ENCODE peak calls at places on chromosomes 7 and 10, in four cellular contexts. S, N, V and Q are unnamed samples. For H3K27me3, the result is how much of the 10 kb centered on the place peaks cover.

GRCh38 chr10:31615129-31615528 is 296.1 kb downstream of the ZEB1 start:
- DNase-seq in S (no peak), N (no peak), V (no peak), Q (no peak)

GRCh38 chr10:52729259-52730104 is 43.1 kb downstream of the MBL2 start:
- DNase-seq in S (no peak), N (peak), V (no peak), Q (no peak)

GRCh38 chr7:3152714-3153113 is 109.0 kb upstream of the CARD11 start:
- DNase-seq in S (no peak), N (no peak), V (no peak), Q (no peak)

GRCh38 chr10:48574322-48574796 is 30.5 kb downstream of the ARHGAP22 start:
- DNase-seq in S (no peak), N (no peak), V (no peak), Q (no peak)

GRCh38 chr7:1675673-1676549 is 5.8 kb downstream of the ELFN1 start:
- DNase-seq in S (no peak), N (no peak), V (no peak), Q (no peak)

GRCh38 chr10:31780717-31781116 is 147.9 kb downstream of the ARHGAP12 start:
- DNase-seq in S (no peak), N (no peak), V (no peak), Q (no peak)

GRCh38 chr10:123972481-123973401 is 81.1 kb upstream of the CPXM2 start:
- DNase-seq in S (no peak), N (peak), V (no peak), Q (no peak)

GRCh38 chr7:22445140-22445722 is 54.8 kb downstream of the STEAP1B start:
- DNase-seq in S (peak), N (peak), V (no peak), Q (no peak)

GRCh38 chr7:111840528-111840927 is 278.2 kb upstream of the IMMP2L start:
- DNase-seq in S (no peak), N (no peak), V (no peak), Q (no peak)

DNA sequence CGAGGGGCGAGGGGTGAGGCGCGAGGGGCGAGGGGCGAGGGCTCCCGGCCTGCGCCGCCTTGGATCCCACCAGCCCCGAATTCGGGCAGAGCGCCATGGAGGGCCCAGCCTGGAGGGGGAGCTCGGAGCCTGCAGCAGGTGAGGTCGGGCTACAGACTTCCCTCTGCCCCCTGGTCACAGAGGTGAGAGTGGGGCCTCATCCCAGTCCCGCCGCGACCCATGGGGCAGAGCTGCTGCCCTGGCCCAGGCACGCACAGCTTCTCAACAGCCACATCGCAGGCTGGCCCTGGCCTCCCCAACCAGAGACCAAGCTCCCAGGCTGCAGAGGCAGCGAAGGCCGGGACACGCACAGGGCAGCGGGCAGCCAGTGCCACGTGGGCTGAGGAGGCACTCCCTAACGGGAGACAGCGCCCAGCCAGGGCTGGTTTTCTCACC is 191.8 kb downstream of the PTPRN2 start:
- DNase-seq in S (no peak), N (peak), V (no peak), Q (no peak)
- H3K27me3 ChIP-seq in S (under half), N (under half), V (under half), Q (under half)

DNA sequence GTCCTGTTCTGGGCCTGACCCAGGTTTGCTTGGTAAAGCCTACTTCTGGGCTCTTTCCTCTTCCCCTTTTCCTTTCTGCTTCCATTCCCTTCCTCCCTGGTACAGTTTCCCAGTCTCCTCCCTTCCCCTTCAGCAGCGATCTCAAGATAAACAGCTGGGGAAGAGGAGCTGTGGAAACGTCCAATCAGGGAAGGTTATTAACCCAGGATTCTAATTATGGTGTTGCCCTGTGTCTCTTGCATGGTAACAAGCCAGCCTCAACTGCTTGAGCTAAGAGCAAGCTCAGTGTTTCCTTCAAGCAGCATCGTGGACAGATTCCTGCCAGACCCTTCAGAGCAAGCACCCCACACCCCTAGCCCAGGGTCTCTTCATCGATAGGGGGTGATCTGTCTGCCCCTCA is 233.4 kb downstream of the RPS24 start:
- DNase-seq in S (no peak), N (no peak), V (no peak), Q (no peak)
- H3K27ac ChIP-seq in S (no peak), N (no peak), V (no peak), Q (no peak)

DNA sequence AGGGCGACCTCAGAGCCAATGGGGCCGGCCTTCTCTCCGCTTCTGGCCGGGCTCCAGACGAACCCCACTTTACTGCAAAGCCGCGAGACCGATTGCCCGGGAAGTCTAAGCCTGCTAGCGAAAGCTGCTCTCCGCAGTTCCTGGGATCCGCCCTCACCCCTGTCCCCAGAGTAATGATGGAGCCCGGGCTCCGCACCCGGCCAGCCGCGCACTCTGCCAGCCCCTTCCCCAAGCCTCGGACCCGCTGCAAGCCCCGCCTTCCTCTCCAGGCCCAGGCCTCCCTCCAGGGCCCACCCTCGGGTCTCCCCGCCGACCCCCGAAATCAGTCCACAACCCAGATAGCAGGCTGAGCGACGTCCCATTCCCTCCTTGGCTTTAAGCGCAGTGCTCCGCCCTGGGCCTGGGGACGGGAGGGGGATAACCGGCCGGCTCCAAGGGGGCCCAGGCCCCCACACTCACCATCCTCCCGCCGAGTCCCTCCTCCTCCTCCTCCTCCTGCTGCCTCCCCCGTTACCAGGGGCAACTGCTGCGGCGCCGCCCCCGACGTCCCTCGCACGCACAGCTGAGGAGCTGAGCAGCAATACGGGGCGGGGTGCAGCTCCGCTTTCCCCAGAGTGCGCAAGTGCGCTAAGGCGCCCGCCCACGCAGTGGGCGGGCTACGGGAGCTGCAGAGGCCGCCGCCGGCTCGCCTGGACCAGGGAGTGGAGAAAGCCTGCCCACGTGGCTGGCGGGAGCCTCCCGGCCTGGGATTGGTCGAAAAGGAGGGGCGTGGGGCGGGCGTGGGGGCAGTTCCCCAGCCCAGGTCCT is at the start of gene ARL3:
- DNase-seq in S (peak), N (peak), V (peak), Q (peak)
- TF ChIP-seq CTCF in S (peak), N (no peak), V (peak), Q (peak)

DNA sequence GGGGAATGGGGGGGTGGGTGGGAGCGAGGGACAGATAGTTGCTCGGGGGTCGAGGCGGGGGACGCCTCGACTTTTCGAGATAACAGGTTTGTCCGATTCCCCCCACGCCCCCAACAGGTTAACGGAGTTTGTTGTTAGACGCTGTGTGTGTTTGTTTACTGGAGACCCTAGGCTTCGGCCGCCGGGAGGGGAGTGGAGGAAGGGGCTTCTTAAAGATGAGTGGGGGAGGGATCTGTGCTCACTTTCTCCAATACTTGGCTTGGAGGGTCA is 846 bp downstream of the SORCS3 start:
- DNase-seq in S (no peak), N (peak), V (no peak), Q (no peak)
- H3K27me3 ChIP-seq in S (under half), N (half or more), V (under half), Q (half or more)

GRCh38 chr7:151650161-151650560 is 130.5 kb upstream of the RHEB start:
- DNase-seq in S (no peak), N (no peak), V (no peak), Q (no peak)
- H3K27ac ChIP-seq in S (no peak), N (no peak), V (no peak), Q (no peak)

GRCh38 chr7:73431041-73431835 is 2.3 kb upstream of the FZD9 start:
- DNase-seq in S (no peak), N (peak), V (no peak), Q (no peak)

GRCh38 chr7:73429218-73429617 is 4.4 kb upstream of the FZD9 start:
- DNase-seq in S (no peak), N (peak), V (no peak), Q (no peak)

GRCh38 chr7:73427902-73428696 is 5.5 kb upstream of the FZD9 start:
- DNase-seq in S (no peak), N (peak), V (no peak), Q (no peak)

GRCh38 chr7:73429622-73430505 is 3.7 kb upstream of the FZD9 start:
- DNase-seq in S (no peak), N (no peak), V (no peak), Q (no peak)

DNA sequence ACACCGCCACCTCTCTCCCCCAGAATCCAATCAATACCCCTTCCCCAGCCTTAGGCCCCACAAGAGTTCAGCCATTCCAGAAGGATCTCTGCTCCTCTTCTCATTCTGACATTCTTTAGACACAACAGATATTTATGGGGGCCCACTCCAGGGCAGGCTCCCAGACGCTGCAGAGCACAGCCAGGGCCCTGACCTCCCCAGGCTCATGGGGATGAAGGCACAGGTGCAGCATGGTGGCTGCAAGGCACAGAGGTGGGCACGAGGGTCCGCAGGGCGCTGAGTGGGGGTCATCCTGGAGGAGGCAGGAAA is 4.9 kb upstream of the FZD9 start:
- DNase-seq in S (no peak), N (no peak), V (no peak), Q (no peak)
- TF ChIP-seq CTCF in S (no peak), N (peak), V (no peak), Q (no peak)